ENCODE peak calls at places on chromosomes 3 and 15, in six cellular contexts. T is GM23248, R is endothelial cell of umbilical vein, K is SK-N-MC, U is hepatocyte, C is neural progenitor cell. H is an unnamed sample.

GRCh38 chr3:33030802-33031201 is 66.1 kb downstream of the GLB1 start:
- DNase-seq in T (no peak), R (no peak), C (no peak), U (no peak), K (peak; percentile 5), H (no peak)

GRCh38 chr3:34183581-34184313 is 385.3 kb downstream of the PDCD6IP start:
- DNase-seq in K (no peak), T (no peak), R (no peak), C (no peak), U (no peak), H (no peak)

GRCh38 chr3:94928921-94929320 is 866.1 kb downstream of the NSUN3 start:
- DNase-seq in U (peak; percentile 70), R (no peak), K (no peak), C (no peak), T (peak; percentile 4), H (peak; percentile 51)

GRCh38 chr3:65439641-65440040 is 599.1 kb downstream of the MAGI1 start:
- DNase-seq in T (peak; percentile 70), U (peak; percentile 78), R (peak; percentile 59), C (peak; percentile 80), K (no peak), H (peak; percentile 37)

GRCh38 chr15:94414921-94415320 is 183.6 kb downstream of the MCTP2 start:
- DNase-seq in K (no peak), R (no peak), T (no peak), U (no peak), C (peak; percentile 14), H (no peak)

GRCh38 chr15:81642451-81642990 is 268.5 kb upstream of the TMC3 start:
- DNase-seq in K (no peak), U (peak; percentile 56), R (no peak), C (no peak), T (peak; percentile 2), H (no peak)

GRCh38 chr3:143348486-143349327 is 229.1 kb downstream of the CHST2 start:
- DNase-seq in C (peak; percentile 13), T (no peak), U (no peak), K (no peak), R (no peak), H (no peak)

GRCh38 chr3:42651248-42652091 is 2.0 kb upstream of the ZBTB47 start:
- DNase-seq in U (no peak), R (no peak), T (peak; percentile 92), K (no peak), C (no peak), H (peak; percentile 69)

GRCh38 chr3:94098487-94098886 is 35.6 kb downstream of the NSUN3 start:
- DNase-seq in C (no peak), T (peak; percentile 29), R (peak; percentile 5), U (no peak), K (no peak), H (peak; percentile 22)

GRCh38 chr3:183224581-183224980 is 28.5 kb upstream of the B3GNT5 start:
- DNase-seq in K (no peak), C (no peak), R (no peak), T (no peak), U (no peak), H (no peak)

GRCh38 chr3:13087320-13087985 is 14.2 kb upstream of the IQSEC1 start:
- DNase-seq in K (no peak), U (no peak), R (no peak), T (no peak), C (no peak), H (no peak)

GRCh38 chr3:142724682-142725351 is 983 bp downstream of the TRPC1 start:
- DNase-seq in R (peak; percentile 50), K (no peak), U (peak; percentile 64), C (peak; percentile 84), T (peak; percentile 72), H (no peak)

GRCh38 chr15:91660174-91660649 is 193.3 kb upstream of the SLCO3A1 start:
- DNase-seq in C (no peak), R (no peak), U (no peak), T (no peak), K (no peak), H (no peak)

GRCh38 chr3:59245879-59246501 is 196.2 kb upstream of the CFAP20DC start:
- DNase-seq in K (no peak), R (no peak), T (peak; percentile 50), C (peak; percentile 9), U (peak; percentile 18), H (no peak)

GRCh38 chr3:72082121-72082715 is 297.3 kb upstream of the PROK2 start:
- DNase-seq in R (peak; percentile 42), C (no peak), K (no peak), T (peak; percentile 56), U (no peak), H (no peak)

GRCh38 chr3:194468086-194468485 is 18.7 kb downstream of the ATP13A3 start:
- DNase-seq in T (no peak), K (peak; percentile 47), U (no peak), C (no peak), R (no peak), H (no peak)

GRCh38 chr3:31704651-31705179 is 172.0 kb downstream of the STT3B start:
- DNase-seq in K (no peak), U (peak; percentile 19), C (no peak), T (peak; percentile 83), R (peak; percentile 80), H (peak; percentile 59)

GRCh38 chr3:128547368-128547987 is 54.5 kb upstream of the GATA2 start:
- DNase-seq in K (no peak), T (peak; percentile 86), U (peak; percentile 39), R (no peak), C (no peak), H (no peak)

GRCh38 chr3:10495003-10495402 is 10.4 kb downstream of the ATP2B2 start:
- DNase-seq in U (peak; percentile 72), T (peak; percentile 36), K (no peak), R (peak; percentile 20), C (no peak), H (peak; percentile 15)

GRCh38 chr15:82944038-82944437 is 8.5 kb downstream of the HOMER2 start:
- DNase-seq in T (no peak), U (no peak), K (no peak), R (no peak), C (no peak), H (no peak)

GRCh38 chr3:169658311-169658931 is 5.1 kb downstream of the MECOM start:
- DNase-seq in K (no peak), U (peak; percentile 39), R (peak; percentile 70), T (no peak), C (peak; percentile 54), H (no peak)

GRCh38 chr15:31487811-31488436 is 161.3 kb downstream of the KLF13 start:
- DNase-seq in T (peak; percentile 87), R (no peak), U (no peak), K (no peak), C (no peak), H (no peak)

GRCh38 chr3:71703796-71704195 is 21.4 kb downstream of the EIF4E3 start:
- DNase-seq in T (no peak), K (no peak), R (no peak), U (no peak), C (no peak), H (no peak)

GRCh38 chr3:37768107-37768809 is 93.4 kb upstream of the CTDSPL start:
- DNase-seq in R (peak; percentile 89), K (no peak), C (no peak), T (no peak), U (peak; percentile 82), H (no peak)

GRCh38 chr3:81516042-81516441 is 245.4 kb downstream of the GBE1 start:
- DNase-seq in R (no peak), C (no peak), T (no peak), K (no peak), U (no peak), H (no peak)

GRCh38 chr3:71201939-71202338 is 381.6 kb downstream of the FOXP1 start:
- DNase-seq in C (no peak), T (peak; percentile 78), U (peak; percentile 26), R (no peak), K (no peak), H (no peak)

GRCh38 chr3:160870327-160870726 is 114.3 kb downstream of the PPM1L start:
- DNase-seq in U (no peak), K (no peak), T (no peak), C (peak; percentile 16), R (no peak), H (peak; percentile 6)

GRCh38 chr3:184481924-184482671 is 79.5 kb upstream of the EPHB3 start:
- DNase-seq in K (no peak), T (no peak), U (no peak), R (no peak), C (no peak), H (no peak)

GRCh38 chr3:49868951-49869454 is 703 bp downstream of the CAMKV start:
- DNase-seq in C (peak; percentile 62), U (no peak), K (no peak), T (no peak), R (no peak), H (no peak)
- TF ChIP-seq EZH2 in C (no peak), U (no peak), K (no peak), T (no peak), R (no peak), H (no peak)

GRCh38 chr3:148694116-148694515 is 3.6 kb upstream of the AGTR1 start:
- DNase-seq in R (no peak), C (no peak), U (no peak), T (no peak), K (no peak), H (no peak)

GRCh38 chr3:148698190-148698806 is 595 bp downstream of the AGTR1 start:
- DNase-seq in U (no peak), T (peak; percentile 49), R (no peak), K (no peak), C (no peak), H (no peak)

GRCh38 chr3:148697311-148698189 is at the start of gene AGTR1:
- DNase-seq in U (peak; percentile 48), R (no peak), T (peak; percentile 68), K (no peak), C (peak; percentile 87), H (no peak)
- TF ChIP-seq EZH2 in U (peak; percentile 69), R (peak; percentile 73), T (no peak), K (no peak), C (no peak), H (no peak)

GRCh38 chr3:179450901-179451334 is 352 bp downstream of the GNB4 start:
- DNase-seq in T (peak; percentile 72), U (peak; percentile 43), C (peak; percentile 45), K (no peak), R (peak; percentile 51), H (no peak)
- TF ChIP-seq EZH2 in T (no peak), U (no peak), C (no peak), K (no peak), R (no peak), H (peak; percentile 62)

DNA sequence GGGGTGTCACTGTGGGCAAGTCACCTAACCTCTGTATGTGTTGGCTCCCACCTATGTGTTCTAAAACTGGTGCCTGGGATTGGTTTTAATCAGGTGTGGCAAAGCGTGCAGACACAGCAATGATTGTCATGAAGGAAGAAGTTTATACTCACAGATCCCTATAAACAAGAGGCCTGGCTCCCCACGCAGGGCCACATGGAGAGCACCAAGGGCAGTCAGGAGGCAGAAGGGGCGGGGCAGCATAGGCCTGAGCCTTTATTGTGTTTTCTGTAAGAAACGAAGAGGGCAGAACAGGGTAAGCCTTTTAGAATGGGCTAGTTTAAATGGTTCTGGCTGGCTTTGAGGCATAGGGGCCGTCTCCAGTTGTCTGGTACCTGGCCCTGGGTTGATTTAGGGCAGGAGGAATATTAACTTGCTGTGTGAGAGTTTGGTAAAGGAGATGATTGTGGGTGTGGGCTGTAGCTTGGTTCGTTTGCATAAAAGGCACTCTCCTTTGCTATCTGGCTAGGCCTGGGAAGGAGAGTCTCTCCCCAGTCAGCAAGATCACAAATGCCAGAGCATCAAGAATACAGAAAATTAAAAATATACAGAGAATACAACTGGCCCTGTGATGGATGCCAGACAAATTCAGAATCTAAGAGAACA is 2.2 kb upstream of the FBXW12 start:
- DNase-seq in R (no peak), K (no peak), U (peak; percentile 19), C (peak; percentile 33), T (no peak), H (no peak)
- TF ChIP-seq EZH2 in R (no peak), K (no peak), U (no peak), C (no peak), T (no peak), H (no peak)

H was measured in PC-9.